ENCODE peak calls at places on chromosome 13, in six cellular contexts. J is K562, B is GM12878, K is HCT116, Z is SK-N-SH, U is H1. V is an unnamed sample.

GRCh38 chr13:46864941-46865340 is 31.9 kb downstream of the HTR2A start:
- DNase-seq in J (no peak), B (no peak), K (no peak), Z (no peak), U (no peak), V (no peak)

GRCh38 chr13:99265823-99266426 is 7.7 kb upstream of the GPR18 start:
- DNase-seq in J (peak), B (no peak), K (peak), Z (peak), U (no peak), V (peak)

GRCh38 chr13:21813844-21814243 is 143.0 kb downstream of the FGF9 start:
- DNase-seq in J (no peak), B (no peak), K (no peak), Z (no peak), U (no peak), V (no peak)

GRCh38 chr13:74325106-74325505 is 190.9 kb upstream of the KLF12 start:
- DNase-seq in J (no peak), B (no peak), K (no peak), Z (peak), U (no peak), V (no peak)

GRCh38 chr13:91369432-91369831 is 21.9 kb downstream of the MIR17HG start:
- DNase-seq in J (peak), B (no peak), K (no peak), Z (no peak), U (no peak), V (no peak)

GRCh38 chr13:80144493-80144892 is 196.4 kb downstream of the SPRY2 start:
- DNase-seq in J (no peak), B (no peak), K (no peak), Z (no peak), U (no peak), V (no peak)

GRCh38 chr13:28741080-28741479 is 22.3 kb upstream of the SLC46A3 start:
- DNase-seq in J (no peak), B (no peak), K (no peak), Z (no peak), U (no peak), V (no peak)

GRCh38 chr13:73287871-73288270 is 229.1 kb downstream of the KLF5 start:
- DNase-seq in J (no peak), B (no peak), K (no peak), Z (no peak), U (no peak), V (no peak)

GRCh38 chr13:47903836-47904235 is 97.2 kb downstream of the SUCLA2 start:
- DNase-seq in J (no peak), B (no peak), K (no peak), Z (no peak), U (no peak), V (no peak)

GRCh38 chr13:96044238-96044637 is 9.0 kb downstream of the UGGT2 start:
- DNase-seq in J (no peak), B (no peak), K (no peak), Z (no peak), U (no peak), V (no peak)

GRCh38 chr13:109151255-109151654 is 521.8 kb downstream of the MYO16 start:
- DNase-seq in J (no peak), B (no peak), K (no peak), Z (no peak), U (no peak), V (no peak)

DNA sequence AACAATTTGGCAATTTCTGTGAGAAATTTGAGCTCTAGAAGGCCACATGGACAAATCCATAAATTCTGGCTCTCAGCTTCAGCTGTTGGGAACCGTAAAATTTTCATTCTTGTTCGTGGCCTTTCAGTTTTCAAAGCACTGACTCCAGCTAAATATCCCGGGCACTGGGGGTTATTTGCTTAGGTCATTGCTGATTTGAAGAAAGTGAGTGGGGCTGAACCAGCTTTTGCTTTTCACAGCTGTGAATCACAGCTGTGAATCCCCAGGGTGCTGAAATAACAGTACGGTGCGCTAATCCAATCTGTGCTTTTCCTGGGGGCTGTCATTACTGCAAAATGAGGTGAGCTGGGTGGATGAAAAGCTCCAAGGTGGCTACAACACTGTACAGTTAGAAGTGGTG is 23.8 kb upstream of the SERPINE3 start:
- DNase-seq in J (no peak), B (no peak), K (no peak), Z (no peak), U (no peak), V (no peak)
- TF ChIP-seq JUND in J (no peak), B (no peak), K (no peak), Z (no peak), U (no peak), V (no peak)

GRCh38 chr13:111263566-111263965 is 56.9 kb upstream of the TEX29 start:
- DNase-seq in J (no peak), B (no peak), K (no peak), Z (no peak), U (peak), V (no peak)
- TF ChIP-seq JUND in J (no peak), B (no peak), K (no peak), Z (no peak), U (no peak), V (no peak)

GRCh38 chr13:43180837-43181236 is 157.5 kb downstream of the DNAJC15 start:
- DNase-seq in J (no peak), B (no peak), K (no peak), Z (no peak), U (no peak), V (no peak)

GRCh38 chr13:43180036-43180660 is 156.8 kb downstream of the DNAJC15 start:
- DNase-seq in J (no peak), B (no peak), K (no peak), Z (no peak), U (no peak), V (no peak)

GRCh38 chr13:43185206-43185605 is 161.8 kb downstream of the DNAJC15 start:
- DNase-seq in J (no peak), B (no peak), K (no peak), Z (no peak), U (no peak), V (no peak)
- TF ChIP-seq JUND in J (no peak), B (no peak), K (no peak), Z (no peak), U (no peak), V (no peak)

GRCh38 chr13:41611385-41611784 is 154.0 kb downstream of the RGCC start:
- DNase-seq in J (no peak), B (no peak), K (no peak), Z (no peak), U (no peak), V (no peak)

GRCh38 chr13:41613984-41614581 is 156.7 kb downstream of the RGCC start:
- DNase-seq in J (no peak), B (no peak), K (peak), Z (no peak), U (no peak), V (no peak)

GRCh38 chr13:41614671-41615519 is 157.5 kb downstream of the RGCC start:
- DNase-seq in J (no peak), B (no peak), K (no peak), Z (no peak), U (no peak), V (no peak)

GRCh38 chr13:41615520-41615838 is 158.1 kb downstream of the RGCC start:
- DNase-seq in J (no peak), B (no peak), K (no peak), Z (no peak), U (no peak), V (no peak)

DNA sequence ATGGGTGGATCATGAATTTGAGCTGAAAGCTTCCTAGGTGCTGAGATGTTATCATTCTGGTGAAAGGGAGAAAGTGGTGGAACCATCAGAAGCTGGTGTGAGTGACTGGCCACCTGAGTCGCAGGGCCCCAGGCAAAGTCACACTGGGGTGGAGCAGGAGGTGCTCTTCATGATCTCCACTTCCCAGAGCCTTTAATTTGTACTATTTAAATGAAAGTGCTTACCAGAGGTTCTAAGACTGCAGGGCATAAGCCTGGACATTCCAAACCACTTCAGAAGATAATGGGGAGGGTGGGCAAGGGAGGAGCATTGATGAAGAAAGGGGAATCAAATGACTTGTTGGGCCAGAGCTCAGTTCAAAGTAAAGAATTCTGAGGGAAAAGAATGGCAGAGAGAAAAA is 156.1 kb downstream of the RGCC start:
- DNase-seq in J (no peak), B (no peak), K (no peak), Z (no peak), U (no peak), V (no peak)
- TF ChIP-seq JUND in J (no peak), B (no peak), K (no peak), Z (no peak), U (no peak), V (no peak)

GRCh38 chr13:40406405-40407138 is 259.9 kb downstream of the FOXO1 start:
- DNase-seq in J (no peak), B (no peak), K (peak), Z (no peak), U (no peak), V (no peak)
- TF ChIP-seq JUND in J (no peak), B (no peak), K (peak), Z (peak), U (no peak), V (no peak)

GRCh38 chr13:100584901-100585300 is 3.7 kb downstream of the GGACT start:
- DNase-seq in J (no peak), B (no peak), K (no peak), Z (no peak), U (no peak), V (no peak)
- TF ChIP-seq JUND in J (no peak), B (no peak), K (no peak), Z (no peak), U (no peak), V (no peak)